ENCODE peak calls at places on chromosomes 3 and 15, in nine cellular contexts. One of them, this sample, is unnamed.

GRCh38 chr15:65375871-65376552 is 1.8 kb downstream of the IGDCC3 start:
- DNase-seq in retina: no peak
- DNase-seq in RCC 7860: no peak
- DNase-seq in activated T-helper 1 cell treated with Interleukin-2 at 50 U/mL for 16 hours: no peak
- DNase-seq in NCI-H1105: peak
- DNase-seq in ureter: no peak
- DNase-seq in MV-4-11: no peak
- DNase-seq in CD4-positive, alpha-beta T cell: no peak
- DNase-seq in HTR-8/SVneo: no peak
- DNase-seq in this sample: no peak

GRCh38 chr15:50209804-50210203 is 27.8 kb downstream of the SLC27A2 start:
- DNase-seq in retina: no peak
- DNase-seq in RCC 7860: no peak
- DNase-seq in activated T-helper 1 cell treated with Interleukin-2 at 50 U/mL for 16 hours: no peak
- DNase-seq in NCI-H1105: no peak
- DNase-seq in ureter: no peak
- DNase-seq in MV-4-11: no peak
- DNase-seq in CD4-positive, alpha-beta T cell: no peak
- DNase-seq in HTR-8/SVneo: no peak
- DNase-seq in this sample: no peak

GRCh38 chr3:174651951-174652350 is 207.2 kb upstream of the NAALADL2 start:
- DNase-seq in retina: no peak
- DNase-seq in RCC 7860: no peak
- DNase-seq in activated T-helper 1 cell treated with Interleukin-2 at 50 U/mL for 16 hours: no peak
- DNase-seq in NCI-H1105: no peak
- DNase-seq in ureter: no peak
- DNase-seq in MV-4-11: no peak
- DNase-seq in CD4-positive, alpha-beta T cell: no peak
- DNase-seq in HTR-8/SVneo: no peak
- DNase-seq in this sample: no peak

GRCh38 chr3:8069981-8070380 is 431.6 kb upstream of the LMCD1 start:
- DNase-seq in retina: no peak
- DNase-seq in RCC 7860: no peak
- DNase-seq in activated T-helper 1 cell treated with Interleukin-2 at 50 U/mL for 16 hours: no peak
- DNase-seq in NCI-H1105: no peak
- DNase-seq in ureter: no peak
- DNase-seq in MV-4-11: no peak
- DNase-seq in CD4-positive, alpha-beta T cell: no peak
- DNase-seq in HTR-8/SVneo: no peak
- DNase-seq in this sample: no peak

GRCh38 chr3:96416549-96417255 is 397.7 kb upstream of the EPHA6 start:
- DNase-seq in retina: no peak
- DNase-seq in RCC 7860: no peak
- DNase-seq in activated T-helper 1 cell treated with Interleukin-2 at 50 U/mL for 16 hours: no peak
- DNase-seq in NCI-H1105: no peak
- DNase-seq in ureter: no peak
- DNase-seq in MV-4-11: no peak
- DNase-seq in CD4-positive, alpha-beta T cell: no peak
- DNase-seq in HTR-8/SVneo: no peak
- DNase-seq in this sample: no peak

GRCh38 chr15:56718560-56718959 is 14.7 kb downstream of the ZNF280D start:
- DNase-seq in retina: no peak
- DNase-seq in RCC 7860: no peak
- DNase-seq in activated T-helper 1 cell treated with Interleukin-2 at 50 U/mL for 16 hours: no peak
- DNase-seq in NCI-H1105: no peak
- DNase-seq in ureter: no peak
- DNase-seq in MV-4-11: no peak
- DNase-seq in CD4-positive, alpha-beta T cell: no peak
- DNase-seq in HTR-8/SVneo: no peak
- DNase-seq in this sample: no peak

GRCh38 chr15:64938192-64938591 is 26.5 kb downstream of the ANKDD1A start:
- DNase-seq in retina: no peak
- DNase-seq in RCC 7860: no peak
- DNase-seq in activated T-helper 1 cell treated with Interleukin-2 at 50 U/mL for 16 hours: no peak
- DNase-seq in NCI-H1105: no peak
- DNase-seq in ureter: no peak
- DNase-seq in MV-4-11: no peak
- DNase-seq in CD4-positive, alpha-beta T cell: no peak
- DNase-seq in HTR-8/SVneo: no peak
- DNase-seq in this sample: no peak

GRCh38 chr3:130395916-130396315 is 50.4 kb downstream of the COL6A5 start:
- DNase-seq in retina: no peak
- DNase-seq in RCC 7860: peak
- DNase-seq in activated T-helper 1 cell treated with Interleukin-2 at 50 U/mL for 16 hours: no peak
- DNase-seq in NCI-H1105: no peak
- DNase-seq in ureter: no peak
- DNase-seq in MV-4-11: no peak
- DNase-seq in CD4-positive, alpha-beta T cell: no peak
- DNase-seq in HTR-8/SVneo: no peak
- DNase-seq in this sample: no peak

GRCh38 chr15:87080547-87080946 is 1000.9 kb downstream of the AGBL1 start:
- DNase-seq in retina: no peak
- DNase-seq in RCC 7860: no peak
- DNase-seq in activated T-helper 1 cell treated with Interleukin-2 at 50 U/mL for 16 hours: no peak
- DNase-seq in NCI-H1105: no peak
- DNase-seq in ureter: no peak
- DNase-seq in MV-4-11: no peak
- DNase-seq in CD4-positive, alpha-beta T cell: no peak
- DNase-seq in HTR-8/SVneo: no peak
- DNase-seq in this sample: no peak

GRCh38 chr15:90644946-90645725 is 72.0 kb upstream of the BLM start:
- DNase-seq in retina: no peak
- DNase-seq in RCC 7860: no peak
- DNase-seq in activated T-helper 1 cell treated with Interleukin-2 at 50 U/mL for 16 hours: no peak
- DNase-seq in NCI-H1105: no peak
- DNase-seq in ureter: no peak
- DNase-seq in MV-4-11: no peak
- DNase-seq in CD4-positive, alpha-beta T cell: no peak
- DNase-seq in HTR-8/SVneo: no peak
- DNase-seq in this sample: no peak

GRCh38 chr3:212432-212831 is 15.9 kb downstream of the CHL1 start:
- DNase-seq in retina: peak
- DNase-seq in RCC 7860: no peak
- DNase-seq in activated T-helper 1 cell treated with Interleukin-2 at 50 U/mL for 16 hours: no peak
- DNase-seq in NCI-H1105: no peak
- DNase-seq in ureter: no peak
- DNase-seq in MV-4-11: no peak
- DNase-seq in CD4-positive, alpha-beta T cell: no peak
- DNase-seq in HTR-8/SVneo: no peak
- DNase-seq in this sample: no peak

GRCh38 chr3:143897558-143898305 is 49.5 kb upstream of the SLC9A9 start:
- DNase-seq in retina: peak
- DNase-seq in RCC 7860: no peak
- DNase-seq in activated T-helper 1 cell treated with Interleukin-2 at 50 U/mL for 16 hours: no peak
- DNase-seq in NCI-H1105: no peak
- DNase-seq in ureter: no peak
- DNase-seq in MV-4-11: no peak
- DNase-seq in CD4-positive, alpha-beta T cell: no peak
- DNase-seq in HTR-8/SVneo: no peak
- DNase-seq in this sample: no peak

GRCh38 chr3:169256791-169257522 is 406.6 kb downstream of the MECOM start:
- DNase-seq in retina: no peak
- DNase-seq in RCC 7860: no peak
- DNase-seq in activated T-helper 1 cell treated with Interleukin-2 at 50 U/mL for 16 hours: no peak
- DNase-seq in NCI-H1105: no peak
- DNase-seq in ureter: no peak
- DNase-seq in MV-4-11: no peak
- DNase-seq in CD4-positive, alpha-beta T cell: no peak
- DNase-seq in HTR-8/SVneo: no peak
- DNase-seq in this sample: no peak

GRCh38 chr3:79729096-79729495 is 38.7 kb downstream of the ROBO1 start:
- DNase-seq in retina: no peak
- DNase-seq in RCC 7860: no peak
- DNase-seq in activated T-helper 1 cell treated with Interleukin-2 at 50 U/mL for 16 hours: no peak
- DNase-seq in NCI-H1105: no peak
- DNase-seq in ureter: no peak
- DNase-seq in MV-4-11: no peak
- DNase-seq in CD4-positive, alpha-beta T cell: no peak
- DNase-seq in HTR-8/SVneo: peak
- DNase-seq in this sample: no peak

This sample was measured in DMS79.